ENCODE peak calls at places on chromosomes 11 and 22, in four cellular contexts. One of them, this sample, is unnamed.

GRCh38 chr11:62497132-62497915 is 49.3 kb downstream of the AHNAK start:
- DNase-seq in endothelial cell: no peak
- DNase-seq in neuronal stem cell: no peak
- DNase-seq in CD4-positive, alpha-beta T cell: no peak
- DNase-seq in this sample: no peak

GRCh38 chr11:86176165-86176884 is 68.2 kb upstream of the EED start:
- DNase-seq in endothelial cell: no peak
- DNase-seq in neuronal stem cell: no peak
- DNase-seq in CD4-positive, alpha-beta T cell: no peak
- DNase-seq in this sample: peak

GRCh38 chr11:117421471-117421870 is 93.8 kb downstream of the CEP164 start:
- DNase-seq in endothelial cell: no peak
- DNase-seq in neuronal stem cell: no peak
- DNase-seq in CD4-positive, alpha-beta T cell: no peak
- DNase-seq in this sample: no peak

GRCh38 chr11:92611157-92611556 is 358.3 kb upstream of the MTNR1B start:
- DNase-seq in endothelial cell: no peak
- DNase-seq in neuronal stem cell: no peak
- DNase-seq in CD4-positive, alpha-beta T cell: no peak
- DNase-seq in this sample: no peak

GRCh38 chr22:37237371-37238268 is 6.4 kb downstream of the RAC2 start:
- DNase-seq in endothelial cell: no peak
- DNase-seq in neuronal stem cell: no peak
- DNase-seq in CD4-positive, alpha-beta T cell: no peak
- DNase-seq in this sample: no peak

GRCh38 chr11:35403765-35404396 is 15.5 kb downstream of the SLC1A2 start:
- DNase-seq in endothelial cell: no peak
- DNase-seq in neuronal stem cell: no peak
- DNase-seq in CD4-positive, alpha-beta T cell: no peak
- DNase-seq in this sample: no peak

GRCh38 chr11:36165638-36166389 is 123.4 kb downstream of the COMMD9 start:
- DNase-seq in endothelial cell: no peak
- DNase-seq in neuronal stem cell: no peak
- DNase-seq in CD4-positive, alpha-beta T cell: no peak
- DNase-seq in this sample: no peak

GRCh38 chr11:111976614-111977140 is 39.5 kb downstream of the DIXDC1 start:
- DNase-seq in endothelial cell: no peak
- DNase-seq in neuronal stem cell: peak
- DNase-seq in CD4-positive, alpha-beta T cell: no peak
- DNase-seq in this sample: no peak

GRCh38 chr11:16831281-16832192 is 93.1 kb downstream of the C11orf58 start:
- DNase-seq in endothelial cell: no peak
- DNase-seq in neuronal stem cell: no peak
- DNase-seq in CD4-positive, alpha-beta T cell: no peak
- DNase-seq in this sample: no peak

GRCh38 chr11:8291421-8292350 is 28.0 kb upstream of the LMO1 start:
- DNase-seq in endothelial cell: no peak
- DNase-seq in neuronal stem cell: no peak
- DNase-seq in CD4-positive, alpha-beta T cell: no peak
- DNase-seq in this sample: no peak

GRCh38 chr11:126423154-126423553 is 67.7 kb downstream of the ST3GAL4 start:
- DNase-seq in endothelial cell: no peak
- DNase-seq in neuronal stem cell: no peak
- DNase-seq in CD4-positive, alpha-beta T cell: no peak
- DNase-seq in this sample: no peak

GRCh38 chr11:134272381-134273316 is 3.5 kb upstream of the GLB1L3 start:
- DNase-seq in endothelial cell: no peak
- DNase-seq in neuronal stem cell: no peak
- DNase-seq in CD4-positive, alpha-beta T cell: no peak
- DNase-seq in this sample: no peak

GRCh38 chr22:23270798-23271596 is 90.7 kb downstream of the BCR start:
- DNase-seq in endothelial cell: no peak
- DNase-seq in neuronal stem cell: no peak
- DNase-seq in CD4-positive, alpha-beta T cell: no peak
- DNase-seq in this sample: no peak

GRCh38 chr11:8095831-8096522 is 15.0 kb downstream of the TUB start:
- DNase-seq in endothelial cell: peak
- DNase-seq in neuronal stem cell: no peak
- DNase-seq in CD4-positive, alpha-beta T cell: no peak
- DNase-seq in this sample: no peak

GRCh38 chr22:48052621-48052890 is 1290.1 kb downstream of the TBC1D22A start:
- DNase-seq in endothelial cell: no peak
- DNase-seq in neuronal stem cell: no peak
- DNase-seq in CD4-positive, alpha-beta T cell: no peak
- DNase-seq in this sample: no peak

GRCh38 chr11:12167098-12167999 is 57.0 kb downstream of the MICAL2 start:
- DNase-seq in endothelial cell: no peak
- DNase-seq in neuronal stem cell: no peak
- DNase-seq in CD4-positive, alpha-beta T cell: no peak
- DNase-seq in this sample: peak

GRCh38 chr11:107591098-107591445 is at the start of gene ELMOD1:
- DNase-seq in endothelial cell: peak
- DNase-seq in neuronal stem cell: peak
- DNase-seq in CD4-positive, alpha-beta T cell: no peak
- DNase-seq in this sample: no peak

GRCh38 chr11:65662802-65663633 is at the start of gene RELA:
- DNase-seq in endothelial cell: peak
- DNase-seq in neuronal stem cell: peak
- DNase-seq in CD4-positive, alpha-beta T cell: peak
- DNase-seq in this sample: peak

GRCh38 chr22:44664149-44664548 is 37.9 kb upstream of the PRR5 start:
- DNase-seq in endothelial cell: no peak
- DNase-seq in neuronal stem cell: no peak
- DNase-seq in CD4-positive, alpha-beta T cell: peak
- DNase-seq in this sample: peak

GRCh38 chr22:30129636-30130035 is 49.4 kb downstream of the HORMAD2 start:
- DNase-seq in endothelial cell: no peak
- DNase-seq in neuronal stem cell: no peak
- DNase-seq in CD4-positive, alpha-beta T cell: no peak
- DNase-seq in this sample: no peak

GRCh38 chr11:123672568-123672967 is 18.1 kb upstream of the SCN3B start:
- DNase-seq in endothelial cell: no peak
- DNase-seq in neuronal stem cell: no peak
- DNase-seq in CD4-positive, alpha-beta T cell: no peak
- DNase-seq in this sample: no peak

GRCh38 chr11:130050272-130050671 is 19.4 kb upstream of the APLP2 start:
- DNase-seq in endothelial cell: no peak
- DNase-seq in neuronal stem cell: no peak
- DNase-seq in CD4-positive, alpha-beta T cell: no peak
- DNase-seq in this sample: no peak

GRCh38 chr11:1341928-1342524 is 32.6 kb upstream of the TOLLIP start:
- DNase-seq in endothelial cell: no peak
- DNase-seq in neuronal stem cell: no peak
- DNase-seq in CD4-positive, alpha-beta T cell: no peak
- DNase-seq in this sample: no peak

GRCh38 chr11:69393865-69394233 is 87.6 kb upstream of the LINC01488 start:
- DNase-seq in endothelial cell: no peak
- DNase-seq in neuronal stem cell: no peak
- DNase-seq in CD4-positive, alpha-beta T cell: no peak
- DNase-seq in this sample: no peak

GRCh38 chr22:50248192-50249084 is 2.6 kb downstream of the HDAC10 start:
- DNase-seq in endothelial cell: no peak
- DNase-seq in neuronal stem cell: no peak
- DNase-seq in CD4-positive, alpha-beta T cell: no peak
- DNase-seq in this sample: no peak

GRCh38 chr11:83241291-83241946 is 44.7 kb downstream of the CCDC90B start:
- DNase-seq in endothelial cell: peak
- DNase-seq in neuronal stem cell: peak
- DNase-seq in CD4-positive, alpha-beta T cell: no peak
- DNase-seq in this sample: no peak

GRCh38 chr11:16335236-16335962 is 20.9 kb downstream of the SOX6 start:
- DNase-seq in endothelial cell: no peak
- DNase-seq in neuronal stem cell: no peak
- DNase-seq in CD4-positive, alpha-beta T cell: no peak
- DNase-seq in this sample: no peak

GRCh38 chr11:126140932-126141291 is 70.5 kb downstream of the RPUSD4 start:
- DNase-seq in endothelial cell: no peak
- DNase-seq in neuronal stem cell: no peak
- DNase-seq in CD4-positive, alpha-beta T cell: no peak
- DNase-seq in this sample: no peak

GRCh38 chr11:67302571-67303131 is 679 bp upstream of the SSH3 start:
- DNase-seq in endothelial cell: peak
- DNase-seq in neuronal stem cell: no peak
- DNase-seq in CD4-positive, alpha-beta T cell: no peak
- DNase-seq in this sample: no peak

GRCh38 chr22:46233231-46233630 is 16.9 kb downstream of the CDPF1 start:
- DNase-seq in endothelial cell: no peak
- DNase-seq in neuronal stem cell: no peak
- DNase-seq in CD4-positive, alpha-beta T cell: no peak
- DNase-seq in this sample: no peak

GRCh38 chr11:113073290-113073953 is 112.2 kb downstream of the NCAM1 start:
- DNase-seq in endothelial cell: no peak
- DNase-seq in neuronal stem cell: no peak
- DNase-seq in CD4-positive, alpha-beta T cell: no peak
- DNase-seq in this sample: no peak

GRCh38 chr22:38694049-38694448 is 6.7 kb downstream of the JOSD1 start:
- DNase-seq in endothelial cell: no peak
- DNase-seq in neuronal stem cell: no peak
- DNase-seq in CD4-positive, alpha-beta T cell: no peak
- DNase-seq in this sample: no peak

GRCh38 chr11:26286472-26287066 is 45.4 kb upstream of the ANO3 start:
- DNase-seq in endothelial cell: peak
- DNase-seq in neuronal stem cell: peak
- DNase-seq in CD4-positive, alpha-beta T cell: no peak
- DNase-seq in this sample: no peak

GRCh38 chr11:87859583-87859982 is 315.7 kb downstream of the RAB38 start:
- DNase-seq in endothelial cell: no peak
- DNase-seq in neuronal stem cell: no peak
- DNase-seq in CD4-positive, alpha-beta T cell: no peak
- DNase-seq in this sample: no peak

GRCh38 chr11:76666408-76666807 is 4.1 kb downstream of the LRRC32 start:
- DNase-seq in endothelial cell: peak
- DNase-seq in neuronal stem cell: no peak
- DNase-seq in CD4-positive, alpha-beta T cell: no peak
- DNase-seq in this sample: no peak

GRCh38 chr11:42498971-42499370 is 812.8 kb upstream of the API5 start:
- DNase-seq in endothelial cell: no peak
- DNase-seq in neuronal stem cell: no peak
- DNase-seq in CD4-positive, alpha-beta T cell: no peak
- DNase-seq in this sample: no peak

GRCh38 chr11:47950396-47950795 is 30.0 kb upstream of the PTPRJ start:
- DNase-seq in endothelial cell: no peak
- DNase-seq in neuronal stem cell: no peak
- DNase-seq in CD4-positive, alpha-beta T cell: peak
- DNase-seq in this sample: peak

GRCh38 chr11:130580372-130580771 is 131.9 kb downstream of the ADAMTS15 start:
- DNase-seq in endothelial cell: no peak
- DNase-seq in neuronal stem cell: peak
- DNase-seq in CD4-positive, alpha-beta T cell: no peak
- DNase-seq in this sample: no peak

This sample was measured in CD4-positive, CD25-positive, alpha-beta regulatory T cell.